ENCODE peak calls at places on chromosomes 13 and 19, in six cellular contexts. R is psoas muscle, E is left lung, S is body of pancreas, K is cardiac muscle cell, Y is HCT116. V is an unnamed sample.

GRCh38 chr13:110341445-110342247 is 34.6 kb downstream of the COL4A2 start:
- DNase-seq in R (no peak), E (no peak), S (peak; percentile 29), K (peak; percentile 73), Y (no peak), V (no peak)

GRCh38 chr13:27789495-27790303 is 2.6 kb upstream of the GSX1 start:
- DNase-seq in R (no peak), E (no peak), S (no peak), K (no peak), Y (no peak), V (no peak)

GRCh38 chr19:55113570-55114039 is 3.8 kb downstream of the PPP1R12C start:
- DNase-seq in R (peak; percentile 81), E (peak; percentile 82), S (peak; percentile 77), K (peak; percentile 95), Y (no peak), V (no peak)

GRCh38 chr13:104442541-104442940 is 1376.3 kb upstream of the SLC10A2 start:
- DNase-seq in R (no peak), E (no peak), S (no peak), K (no peak), Y (no peak), V (no peak)

GRCh38 chr19:5212101-5212500 is 128.5 kb downstream of the PTPRS start:
- DNase-seq in R (no peak), E (no peak), S (no peak), K (no peak), Y (no peak), V (no peak)

GRCh38 chr13:106561551-106562170 is 6.3 kb downstream of the ARGLU1 start:
- DNase-seq in R (no peak), E (no peak), S (peak; percentile 21), K (peak; percentile 51), Y (no peak), V (no peak)

GRCh38 chr19:56348289-56348877 is 33.7 kb upstream of the ZSCAN5A start:
- DNase-seq in R (no peak), E (no peak), S (no peak), K (peak; percentile 13), Y (peak; percentile 22), V (no peak)

GRCh38 chr13:45040626-45041025 is 51.3 kb downstream of the GPALPP1 start:
- DNase-seq in R (no peak), E (no peak), S (no peak), K (no peak), Y (no peak), V (no peak)

GRCh38 chr13:20045946-20046548 is 87.5 kb downstream of the ZMYM2 start:
- DNase-seq in R (no peak), E (no peak), S (no peak), K (no peak), Y (no peak), V (no peak)

GRCh38 chr13:39321578-39321977 is 281.4 kb downstream of the LHFPL6 start:
- DNase-seq in R (peak; percentile 17), E (no peak), S (no peak), K (peak; percentile 87), Y (no peak), V (no peak)

GRCh38 chr19:35117017-35117570 is 1.5 kb downstream of the FXYD3 start:
- DNase-seq in R (no peak), E (no peak), S (no peak), K (no peak), Y (no peak), V (no peak)

GRCh38 chr13:43245374-43245964 is 222.1 kb downstream of the DNAJC15 start:
- DNase-seq in R (no peak), E (no peak), S (no peak), K (peak; percentile 58), Y (no peak), V (peak; percentile 66)

GRCh38 chr19:11152318-11153062 is 3.1 kb downstream of the SPC24 start:
- DNase-seq in R (peak; percentile 82), E (no peak), S (peak; percentile 88), K (peak; percentile 86), Y (no peak), V (no peak)

GRCh38 chr19:30682576-30683536 is 310.7 kb downstream of the ZNF536 start:
- DNase-seq in R (peak; percentile 71), E (peak; percentile 61), S (peak; percentile 82), K (peak; percentile 81), Y (peak; percentile 12), V (no peak)

GRCh38 chr19:30373593-30373992 is 1.4 kb downstream of the ZNF536 start:
- DNase-seq in R (no peak), E (no peak), S (no peak), K (no peak), Y (no peak), V (no peak)

GRCh38 chr19:17156947-17157302 is 58.2 kb upstream of the USE1 start:
- DNase-seq in R (no peak), E (peak; percentile 53), S (no peak), K (no peak), Y (no peak), V (no peak)

GRCh38 chr13:50323440-50324070 is 308.3 kb downstream of the KCNRG start:
- DNase-seq in R (no peak), E (no peak), S (no peak), K (peak; percentile 70), Y (peak; percentile 12), V (no peak)

GRCh38 chr13:100491164-100491847 is 97.3 kb downstream of the GGACT start:
- DNase-seq in R (peak; percentile 43), E (no peak), S (no peak), K (peak; percentile 94), Y (no peak), V (no peak)

GRCh38 chr13:112053744-112054615 is 13.0 kb upstream of the SOX1 start:
- DNase-seq in R (no peak), E (no peak), S (no peak), K (no peak), Y (no peak), V (no peak)

GRCh38 chr13:38399540-38399939 is 49.9 kb downstream of the UFM1 start:
- DNase-seq in R (no peak), E (no peak), S (no peak), K (no peak), Y (no peak), V (no peak)

GRCh38 chr13:111566567-111566966 is 246.1 kb downstream of the TEX29 start:
- DNase-seq in R (no peak), E (no peak), S (no peak), K (no peak), Y (no peak), V (no peak)

GRCh38 chr19:53086949-53087348 is 16.3 kb downstream of the ZNF160 start:
- DNase-seq in R (peak; percentile 49), E (no peak), S (peak; percentile 46), K (peak; percentile 96), Y (no peak), V (no peak)

DNA sequence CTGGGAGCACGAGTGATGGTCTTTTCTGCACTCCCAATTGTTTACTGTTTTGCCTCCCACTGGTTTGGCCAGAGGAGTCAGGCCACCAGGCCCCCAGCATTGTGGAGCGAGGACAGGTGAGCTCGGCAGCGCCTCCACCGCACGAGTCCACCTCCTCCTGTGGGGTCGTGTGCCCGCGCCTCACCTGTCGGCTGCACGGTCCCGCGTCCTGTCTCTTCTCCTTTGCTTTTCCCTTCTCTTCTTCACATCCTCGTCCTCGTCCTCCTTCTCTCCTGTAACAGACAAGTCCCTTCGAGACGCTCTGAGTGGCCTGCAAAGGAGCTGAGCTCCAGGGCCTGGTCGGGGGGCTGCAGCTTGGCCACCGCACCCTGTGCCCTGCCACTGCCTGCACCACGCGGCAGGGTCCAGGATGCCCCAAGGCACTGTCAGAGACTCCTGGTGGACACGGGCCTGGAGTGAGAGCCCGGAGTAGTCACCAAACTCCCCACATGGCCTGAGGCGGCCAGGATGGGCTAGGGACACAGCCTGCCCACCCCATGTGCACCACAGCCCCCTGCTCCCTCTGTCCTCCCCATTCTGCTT is 11.4 kb downstream of the AKAP8 start:
- DNase-seq in R (no peak), E (no peak), S (no peak), K (no peak), Y (no peak), V (no peak)
- H3K36me3 ChIP-seq in R (peaks cover 90% of the 10 kb centered on the region), E (no peaks in the 10 kb centered on the region), S (peaks cover 46% of the 10 kb centered on the region), K (peaks cover 51% of the 10 kb centered on the region), Y (peaks cover 64% of the 10 kb centered on the region), V (peaks cover 79% of the 10 kb centered on the region)

DNA sequence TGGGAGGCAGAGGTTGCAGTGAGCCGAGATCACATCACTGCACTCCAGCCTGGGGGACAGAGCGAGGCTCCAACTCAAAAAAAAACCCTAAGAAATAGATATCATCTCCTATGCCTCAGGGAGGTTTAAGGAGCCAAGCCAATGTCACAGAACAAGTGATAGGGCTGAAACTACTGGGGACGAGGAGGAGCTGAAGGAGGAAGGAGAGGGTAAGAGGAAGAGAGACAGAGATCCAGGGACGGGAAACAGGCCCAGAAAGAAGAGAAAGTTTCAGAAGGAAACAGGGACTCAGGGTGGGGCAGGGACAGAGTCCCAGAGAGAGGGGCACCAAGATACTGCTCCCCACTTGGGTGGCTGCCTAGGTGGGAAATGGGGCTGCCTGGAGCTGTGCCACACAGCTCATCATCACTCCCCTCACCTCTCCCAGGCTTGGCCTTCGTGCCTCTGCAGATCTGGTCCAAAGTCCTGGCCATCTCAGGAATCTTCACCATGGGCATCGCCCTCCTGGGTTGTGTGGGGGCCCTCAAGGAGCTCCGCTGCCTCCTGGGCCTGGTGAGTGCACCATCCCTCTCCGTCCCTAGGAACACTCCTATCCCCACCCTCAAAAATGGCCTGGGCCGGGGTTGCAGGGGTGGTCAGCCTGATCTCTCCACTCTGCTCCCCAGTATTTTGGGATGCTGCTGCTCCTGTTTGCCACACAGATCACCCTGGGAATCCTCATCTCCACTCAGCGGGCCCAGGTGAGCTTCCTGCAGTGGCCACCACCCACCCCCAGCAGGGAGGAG is 1.5 kb downstream of the CD37 start:
- DNase-seq in R (no peak), E (no peak), S (no peak), K (no peak), Y (no peak), V (no peak)
- H3K4me3 ChIP-seq in R (no peak overlapping the region), E (peak overlapping the region; percentile 62), S (no peak overlapping the region), K (no peak overlapping the region), Y (no peak overlapping the region), V (no peak overlapping the region)

DNA sequence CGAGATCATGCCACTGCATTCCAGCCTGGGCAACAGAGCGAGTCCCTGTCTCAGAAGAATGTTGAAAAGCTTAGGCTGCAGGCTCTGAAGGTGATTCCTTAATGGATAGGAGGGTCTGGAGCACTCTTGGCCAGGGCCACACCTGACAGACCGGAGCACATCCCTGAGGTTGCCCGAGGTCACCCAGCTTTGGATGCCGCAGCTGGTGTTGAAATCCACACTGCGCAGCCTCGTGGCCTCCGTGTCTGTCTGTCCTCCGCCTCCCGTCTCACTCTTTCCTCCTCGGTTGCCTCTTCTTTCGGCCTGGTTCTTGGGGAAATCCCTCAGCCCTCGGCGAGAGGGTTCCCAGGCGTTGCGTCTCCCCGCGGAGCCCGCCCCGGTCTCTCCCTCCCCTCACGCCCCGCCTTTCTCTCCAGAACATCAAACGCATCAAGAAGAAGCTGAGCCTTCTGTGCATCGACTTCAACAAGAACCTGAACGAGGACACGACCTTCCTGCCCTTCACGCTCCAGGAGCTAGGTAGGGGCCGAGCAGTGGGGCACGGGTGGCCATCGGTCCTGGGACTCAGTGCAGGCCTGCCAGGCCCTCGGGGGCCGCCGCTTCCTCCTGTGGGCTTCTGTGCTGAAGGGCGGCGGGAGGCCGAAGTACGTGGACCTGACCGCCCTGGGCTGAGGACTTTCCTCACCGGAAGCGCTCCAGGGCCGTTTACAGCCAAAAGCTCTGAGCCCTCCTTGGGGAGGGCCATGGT is 14.1 kb downstream of the THOP1 start:
- DNase-seq in R (no peak), E (no peak), S (no peak), K (no peak), Y (no peak), V (no peak)
- H3K4me1 ChIP-seq in R (peaks cover 4% of the 10 kb centered on the region), E (no peaks in the 10 kb centered on the region), S (peaks cover 6% of the 10 kb centered on the region), K (peaks cover 8% of the 10 kb centered on the region), Y (peaks cover 6% of the 10 kb centered on the region), V (no peaks in the 10 kb centered on the region)

GRCh38 chr19:38492147-38492813 is 58.8 kb downstream of the RYR1 start:
- DNase-seq in R (no peak), E (no peak), S (no peak), K (no peak), Y (no peak), V (no peak)
- H3K36me3 ChIP-seq in R (peaks cover 100% of the 10 kb centered on the region), E (no peaks in the 10 kb centered on the region), S (no peaks in the 10 kb centered on the region), K (no peaks in the 10 kb centered on the region), Y (no peaks in the 10 kb centered on the region), V (no peaks in the 10 kb centered on the region)

V was measured in RWPE2.